ENCODE peak calls at places on chromosome 2, in eight cellular contexts. One of them, this sample, is unnamed.

GRCh38 chr2:46460241-46460921 is 19.0 kb upstream of the TMEM247 start:
- DNase-seq in thyroid gland: peak
- DNase-seq in AG10803: no peak
- DNase-seq in body of pancreas: peak
- DNase-seq in pancreas: peak
- DNase-seq in gastrocnemius medialis: no peak
- DNase-seq in AG04450: no peak
- DNase-seq in kidney epithelial cell: no peak
- DNase-seq in this sample: no peak

GRCh38 chr2:180709392-180710145 is 270.8 kb upstream of the UBE2E3 start:
- DNase-seq in AG10803: no peak
- DNase-seq in body of pancreas: no peak
- DNase-seq in kidney epithelial cell: no peak
- DNase-seq in thyroid gland: no peak
- DNase-seq in gastrocnemius medialis: no peak
- DNase-seq in AG04450: no peak
- DNase-seq in pancreas: no peak
- DNase-seq in this sample: no peak

GRCh38 chr2:170554278-170554955 is 160.7 kb upstream of the SP5 start:
- DNase-seq in pancreas: peak
- DNase-seq in AG04450: no peak
- DNase-seq in kidney epithelial cell: no peak
- DNase-seq in AG10803: peak
- DNase-seq in thyroid gland: peak
- DNase-seq in gastrocnemius medialis: peak
- DNase-seq in body of pancreas: peak
- DNase-seq in this sample: peak

GRCh38 chr2:57516740-57517340 is 529.8 kb upstream of the VRK2 start:
- DNase-seq in gastrocnemius medialis: no peak
- DNase-seq in AG10803: peak
- DNase-seq in AG04450: peak
- DNase-seq in thyroid gland: no peak
- DNase-seq in pancreas: no peak
- DNase-seq in kidney epithelial cell: no peak
- DNase-seq in body of pancreas: no peak
- DNase-seq in this sample: peak

GRCh38 chr2:179613299-179613651 is 248.1 kb downstream of the ZNF385B start:
- DNase-seq in AG10803: no peak
- DNase-seq in pancreas: no peak
- DNase-seq in thyroid gland: no peak
- DNase-seq in gastrocnemius medialis: no peak
- DNase-seq in body of pancreas: no peak
- DNase-seq in AG04450: no peak
- DNase-seq in kidney epithelial cell: no peak
- DNase-seq in this sample: no peak

GRCh38 chr2:224776795-224777562 is 60.8 kb upstream of the CCDC195 start:
- DNase-seq in kidney epithelial cell: no peak
- DNase-seq in thyroid gland: no peak
- DNase-seq in gastrocnemius medialis: no peak
- DNase-seq in pancreas: no peak
- DNase-seq in AG04450: no peak
- DNase-seq in AG10803: no peak
- DNase-seq in body of pancreas: no peak
- DNase-seq in this sample: no peak

GRCh38 chr2:18404708-18405107 is 155.7 kb downstream of the RDH14 start:
- DNase-seq in kidney epithelial cell: no peak
- DNase-seq in gastrocnemius medialis: no peak
- DNase-seq in AG04450: no peak
- DNase-seq in AG10803: no peak
- DNase-seq in thyroid gland: no peak
- DNase-seq in pancreas: no peak
- DNase-seq in body of pancreas: no peak
- DNase-seq in this sample: no peak

GRCh38 chr2:96114546-96114902 is 1.8 kb downstream of the ADRA2B start:
- DNase-seq in AG10803: no peak
- DNase-seq in body of pancreas: no peak
- DNase-seq in thyroid gland: no peak
- DNase-seq in kidney epithelial cell: no peak
- DNase-seq in gastrocnemius medialis: no peak
- DNase-seq in pancreas: no peak
- DNase-seq in AG04450: no peak
- DNase-seq in this sample: no peak

GRCh38 chr2:60867848-60868247 is 13.5 kb upstream of the REL start:
- DNase-seq in thyroid gland: no peak
- DNase-seq in AG04450: no peak
- DNase-seq in gastrocnemius medialis: peak
- DNase-seq in pancreas: no peak
- DNase-seq in body of pancreas: no peak
- DNase-seq in AG10803: no peak
- DNase-seq in kidney epithelial cell: no peak
- DNase-seq in this sample: no peak

GRCh38 chr2:200603972-200604371 is 18.2 kb downstream of the AOX1 start:
- DNase-seq in AG04450: peak
- DNase-seq in pancreas: no peak
- DNase-seq in thyroid gland: no peak
- DNase-seq in body of pancreas: no peak
- DNase-seq in gastrocnemius medialis: no peak
- DNase-seq in AG10803: peak
- DNase-seq in kidney epithelial cell: no peak
- DNase-seq in this sample: no peak

GRCh38 chr2:156982615-156983014 is 274.9 kb upstream of the GALNT5 start:
- DNase-seq in pancreas: no peak
- DNase-seq in thyroid gland: no peak
- DNase-seq in AG10803: no peak
- DNase-seq in gastrocnemius medialis: no peak
- DNase-seq in AG04450: no peak
- DNase-seq in body of pancreas: no peak
- DNase-seq in kidney epithelial cell: no peak
- DNase-seq in this sample: no peak

GRCh38 chr2:10135296-10136089 is 13.0 kb downstream of the RRM2 start:
- DNase-seq in body of pancreas: no peak
- DNase-seq in AG04450: no peak
- DNase-seq in AG10803: peak
- DNase-seq in kidney epithelial cell: no peak
- DNase-seq in thyroid gland: no peak
- DNase-seq in pancreas: no peak
- DNase-seq in gastrocnemius medialis: no peak
- DNase-seq in this sample: no peak

GRCh38 chr2:42567806-42568429 is 514 bp upstream of the MTA3 start:
- DNase-seq in AG04450: no peak
- DNase-seq in body of pancreas: peak
- DNase-seq in kidney epithelial cell: no peak
- DNase-seq in AG10803: peak
- DNase-seq in gastrocnemius medialis: peak
- DNase-seq in pancreas: peak
- DNase-seq in thyroid gland: peak
- DNase-seq in this sample: no peak

GRCh38 chr2:206390181-206390580 is 53.2 kb upstream of the ADAM23 start:
- DNase-seq in AG04450: no peak
- DNase-seq in body of pancreas: no peak
- DNase-seq in thyroid gland: no peak
- DNase-seq in gastrocnemius medialis: no peak
- DNase-seq in pancreas: no peak
- DNase-seq in AG10803: no peak
- DNase-seq in kidney epithelial cell: no peak
- DNase-seq in this sample: no peak

GRCh38 chr2:19802088-19802806 is 99.5 kb downstream of the TTC32 start:
- DNase-seq in kidney epithelial cell: peak
- DNase-seq in AG10803: peak
- DNase-seq in AG04450: no peak
- DNase-seq in pancreas: peak
- DNase-seq in thyroid gland: no peak
- DNase-seq in body of pancreas: peak
- DNase-seq in gastrocnemius medialis: no peak
- DNase-seq in this sample: no peak

GRCh38 chr2:126480033-126480432 is 175.9 kb upstream of the GYPC start:
- DNase-seq in thyroid gland: no peak
- DNase-seq in body of pancreas: no peak
- DNase-seq in gastrocnemius medialis: no peak
- DNase-seq in kidney epithelial cell: no peak
- DNase-seq in AG10803: no peak
- DNase-seq in AG04450: no peak
- DNase-seq in pancreas: no peak
- DNase-seq in this sample: no peak

GRCh38 chr2:219020604-219021365 is 20.5 kb downstream of the CFAP65 start:
- DNase-seq in AG04450: no peak
- DNase-seq in gastrocnemius medialis: no peak
- DNase-seq in kidney epithelial cell: no peak
- DNase-seq in thyroid gland: peak
- DNase-seq in pancreas: no peak
- DNase-seq in body of pancreas: no peak
- DNase-seq in AG10803: peak
- DNase-seq in this sample: no peak

GRCh38 chr2:229874647-229875046 is 47.2 kb downstream of the TRIP12 start:
- DNase-seq in kidney epithelial cell: no peak
- DNase-seq in body of pancreas: no peak
- DNase-seq in AG04450: no peak
- DNase-seq in AG10803: no peak
- DNase-seq in thyroid gland: no peak
- DNase-seq in gastrocnemius medialis: no peak
- DNase-seq in pancreas: no peak
- DNase-seq in this sample: no peak

GRCh38 chr2:85015653-85016360 is 44.8 kb downstream of the KCMF1 start:
- DNase-seq in gastrocnemius medialis: no peak
- DNase-seq in body of pancreas: no peak
- DNase-seq in pancreas: no peak
- DNase-seq in AG10803: peak
- DNase-seq in AG04450: no peak
- DNase-seq in thyroid gland: no peak
- DNase-seq in kidney epithelial cell: no peak
- DNase-seq in this sample: no peak
- TF ChIP-seq CTCF in gastrocnemius medialis: no peak
- TF ChIP-seq CTCF in body of pancreas: no peak
- TF ChIP-seq CTCF in pancreas: no peak
- TF ChIP-seq CTCF in AG10803: peak
- TF ChIP-seq CTCF in AG04450: peak
- TF ChIP-seq CTCF in thyroid gland: no peak
- TF ChIP-seq CTCF in kidney epithelial cell: no peak
- TF ChIP-seq CTCF in this sample: no peak

DNA sequence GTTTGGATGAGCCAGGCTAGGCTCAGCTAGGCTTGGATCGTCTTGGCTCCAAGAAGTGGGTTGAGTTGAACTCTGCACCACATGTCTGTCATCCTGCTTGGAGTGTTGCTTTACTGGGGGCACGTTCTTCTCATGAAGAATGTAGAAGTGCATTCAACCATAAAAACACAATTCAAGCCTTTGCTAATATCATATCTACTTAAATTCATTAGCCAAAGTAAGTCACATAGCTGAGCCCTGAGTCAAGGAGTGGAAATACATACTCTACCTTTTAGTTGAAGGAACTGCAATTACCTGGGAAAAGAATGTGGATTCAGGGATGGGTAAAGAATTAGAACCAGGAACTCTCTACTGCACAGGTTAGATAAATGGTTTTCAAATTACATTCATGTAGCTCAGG is 360.4 kb upstream of the KCNH7 start:
- DNase-seq in AG04450: no peak
- DNase-seq in AG10803: no peak
- DNase-seq in kidney epithelial cell: no peak
- DNase-seq in thyroid gland: no peak
- DNase-seq in gastrocnemius medialis: no peak
- DNase-seq in pancreas: no peak
- DNase-seq in body of pancreas: no peak
- DNase-seq in this sample: no peak
- H3K4me3 ChIP-seq in AG04450: no peak
- H3K4me3 ChIP-seq in AG10803: no peak
- H3K4me3 ChIP-seq in kidney epithelial cell: no peak
- H3K4me3 ChIP-seq in thyroid gland: no peak
- H3K4me3 ChIP-seq in gastrocnemius medialis: no peak
- H3K4me3 ChIP-seq in pancreas: no peak
- H3K4me3 ChIP-seq in body of pancreas: no peak
- H3K4me3 ChIP-seq in this sample: no peak

GRCh38 chr2:41410011-41410410 is 637.8 kb upstream of the PKDCC start:
- DNase-seq in pancreas: no peak
- DNase-seq in body of pancreas: no peak
- DNase-seq in AG10803: no peak
- DNase-seq in gastrocnemius medialis: no peak
- DNase-seq in thyroid gland: no peak
- DNase-seq in kidney epithelial cell: no peak
- DNase-seq in AG04450: no peak
- DNase-seq in this sample: no peak

GRCh38 chr2:41420219-41420618 is 627.6 kb upstream of the PKDCC start:
- DNase-seq in AG10803: no peak
- DNase-seq in body of pancreas: no peak
- DNase-seq in pancreas: no peak
- DNase-seq in gastrocnemius medialis: no peak
- DNase-seq in thyroid gland: no peak
- DNase-seq in kidney epithelial cell: no peak
- DNase-seq in AG04450: no peak
- DNase-seq in this sample: no peak

GRCh38 chr2:41409328-41409727 is 638.5 kb upstream of the PKDCC start:
- DNase-seq in thyroid gland: no peak
- DNase-seq in kidney epithelial cell: no peak
- DNase-seq in pancreas: no peak
- DNase-seq in gastrocnemius medialis: no peak
- DNase-seq in AG10803: no peak
- DNase-seq in AG04450: no peak
- DNase-seq in body of pancreas: no peak
- DNase-seq in this sample: no peak

GRCh38 chr2:41413813-41414485 is 633.9 kb upstream of the PKDCC start:
- DNase-seq in thyroid gland: no peak
- DNase-seq in AG10803: no peak
- DNase-seq in pancreas: no peak
- DNase-seq in body of pancreas: no peak
- DNase-seq in kidney epithelial cell: no peak
- DNase-seq in gastrocnemius medialis: no peak
- DNase-seq in AG04450: no peak
- DNase-seq in this sample: no peak

DNA sequence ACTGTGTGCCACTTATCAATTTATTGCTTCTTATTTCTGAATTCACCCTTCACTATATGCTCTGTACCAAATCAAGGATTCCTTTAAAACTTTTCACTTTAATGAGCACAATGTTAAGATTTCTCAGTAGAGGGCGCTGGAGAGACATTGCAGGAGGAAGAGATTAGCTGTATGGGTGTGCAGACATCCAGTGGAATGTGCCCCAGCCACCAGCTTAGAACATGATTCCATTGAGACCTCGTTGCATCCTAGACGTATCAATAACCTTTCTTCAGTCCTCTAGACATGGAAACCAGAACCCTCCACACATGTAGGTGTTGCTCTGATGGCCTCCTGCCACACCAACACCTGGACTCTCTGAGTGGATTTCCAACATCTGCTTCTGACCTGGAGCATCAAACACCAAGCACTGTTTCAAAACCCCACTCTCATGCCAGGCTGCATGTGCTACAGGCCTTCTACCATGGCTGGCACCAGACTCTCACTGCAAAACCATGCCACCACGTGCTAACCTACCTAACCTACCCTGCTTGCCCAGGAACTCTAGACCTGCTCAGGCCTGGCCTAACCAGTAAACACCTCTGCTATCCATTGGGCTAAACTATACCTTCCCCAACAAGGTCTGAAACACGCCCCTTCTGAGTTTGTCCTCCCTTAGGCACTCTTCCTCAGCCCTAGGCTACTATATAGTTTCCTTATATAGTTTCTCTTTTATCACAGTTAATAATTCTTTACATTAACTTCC is 633.2 kb upstream of the PKDCC start:
- DNase-seq in pancreas: no peak
- DNase-seq in body of pancreas: no peak
- DNase-seq in thyroid gland: no peak
- DNase-seq in AG10803: peak
- DNase-seq in AG04450: no peak
- DNase-seq in kidney epithelial cell: no peak
- DNase-seq in gastrocnemius medialis: no peak
- DNase-seq in this sample: peak
- TF ChIP-seq CTCF in pancreas: peak
- TF ChIP-seq CTCF in body of pancreas: no peak
- TF ChIP-seq CTCF in thyroid gland: peak
- TF ChIP-seq CTCF in AG10803: peak
- TF ChIP-seq CTCF in AG04450: peak
- TF ChIP-seq CTCF in kidney epithelial cell: peak
- TF ChIP-seq CTCF in gastrocnemius medialis: no peak
- TF ChIP-seq CTCF in this sample: peak

GRCh38 chr2:236743623-236744280 is 174.1 kb downstream of the ACKR3 start:
- DNase-seq in AG04450: no peak
- DNase-seq in kidney epithelial cell: peak
- DNase-seq in pancreas: no peak
- DNase-seq in body of pancreas: no peak
- DNase-seq in AG10803: peak
- DNase-seq in thyroid gland: no peak
- DNase-seq in gastrocnemius medialis: no peak
- DNase-seq in this sample: peak
- H3K4me3 ChIP-seq in AG04450: no peak
- H3K4me3 ChIP-seq in kidney epithelial cell: no peak
- H3K4me3 ChIP-seq in pancreas: no peak
- H3K4me3 ChIP-seq in body of pancreas: no peak
- H3K4me3 ChIP-seq in AG10803: no peak
- H3K4me3 ChIP-seq in thyroid gland: no peak
- H3K4me3 ChIP-seq in gastrocnemius medialis: no peak
- H3K4me3 ChIP-seq in this sample: no peak

This sample was measured in HFF-Myc.